ENCODE peak calls at places on chromosomes 2 and 18, in five cellular contexts. B is stomach, Z is fibroblast of lung, F is right lobe of liver, P is neural progenitor cell. E is an unnamed sample. For H3K36me3, the result is how much of the 10 kb centered on the place peaks cover.

GRCh38 chr2:11767779-11768178 is 21.3 kb downstream of the LPIN1 start:
- DNase-seq in B (no peak), Z (no peak), F (no peak), P (no peak), E (no peak)

GRCh38 chr2:170816499-170817246 is at the start of gene GAD1:
- DNase-seq in B (peak), Z (peak), F (peak), P (peak), E (peak)

GRCh38 chr2:120830096-120830830 is 94.6 kb downstream of the GLI2 start:
- DNase-seq in B (no peak), Z (no peak), F (no peak), P (no peak), E (no peak)

GRCh38 chr2:12155308-12156061 is 409.1 kb downstream of the LPIN1 start:
- DNase-seq in B (no peak), Z (peak), F (no peak), P (no peak), E (peak)

GRCh38 chr2:154449951-154450658 is 248.4 kb upstream of the KCNJ3 start:
- DNase-seq in B (no peak), Z (no peak), F (no peak), P (no peak), E (no peak)

GRCh38 chr2:12597555-12597954 is 119.2 kb upstream of the TRIB2 start:
- DNase-seq in B (no peak), Z (no peak), F (no peak), P (no peak), E (no peak)

GRCh38 chr2:27566628-27567027 is 16.2 kb upstream of the ZNF512 start:
- DNase-seq in B (no peak), Z (peak), F (no peak), P (no peak), E (peak)

GRCh38 chr2:121810959-121811853 is 55.8 kb downstream of the TSN start:
- DNase-seq in B (peak), Z (peak), F (no peak), P (peak), E (peak)

GRCh38 chr2:104289646-104290565 is 564.0 kb upstream of the POU3F3 start:
- DNase-seq in B (no peak), Z (no peak), F (no peak), P (no peak), E (no peak)

GRCh38 chr18:68699043-68699442 is 15.9 kb downstream of the TMX3 start:
- DNase-seq in B (no peak), Z (peak), F (no peak), P (no peak), E (no peak)

GRCh38 chr2:237624565-237624964 is 2.8 kb upstream of the LRRFIP1 start:
- DNase-seq in B (no peak), Z (no peak), F (no peak), P (no peak), E (no peak)

DNA sequence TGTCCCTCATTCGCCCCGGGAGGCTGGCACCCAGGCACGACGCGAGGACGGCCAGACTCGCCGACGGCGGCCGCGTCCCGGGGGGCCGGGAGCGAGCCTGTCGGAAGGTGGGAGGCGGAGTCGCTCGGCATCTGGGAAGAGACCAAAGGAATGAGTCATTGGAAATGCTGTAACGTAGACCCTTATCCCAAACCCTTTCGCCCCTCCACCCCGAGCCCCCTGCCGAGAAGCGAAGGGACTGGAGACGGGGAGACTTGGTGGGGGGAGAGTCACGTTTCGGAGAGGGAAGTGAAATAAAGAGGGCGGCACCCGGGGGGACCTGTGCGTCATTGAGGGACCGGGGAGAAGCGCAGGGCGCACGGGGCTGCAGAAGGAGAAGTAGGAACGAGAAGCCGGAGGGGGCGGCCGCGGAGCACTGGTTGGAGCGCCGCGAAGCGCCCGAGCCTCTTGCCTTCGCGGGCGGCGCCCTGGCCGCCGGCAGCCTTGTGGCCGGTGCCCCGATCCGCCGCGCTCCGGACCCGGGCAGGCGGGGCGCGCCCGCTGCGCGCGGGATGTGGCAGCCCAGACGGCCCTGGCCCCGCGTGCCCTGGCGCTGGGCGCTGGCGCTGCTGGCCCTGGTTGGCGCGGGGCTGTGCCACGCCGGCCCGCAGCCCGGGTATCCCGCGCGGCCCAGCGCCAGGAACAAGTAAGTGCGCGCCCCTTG is at the start of gene EMILIN2:
- DNase-seq in B (peak), Z (peak), F (peak), P (peak), E (peak)
- TF ChIP-seq CTCF in B (no peak), Z (no peak), F (no peak), P (no peak), E (no peak)

GRCh38 chr18:77102246-77103040 is 30.1 kb downstream of the MBP start:
- DNase-seq in B (no peak), Z (peak), F (no peak), P (no peak), E (peak)
- H3K4me3 ChIP-seq in B (peak), Z (no peak), F (no peak), P (no peak), E (no peak)

GRCh38 chr18:58253318-58253717 is 209.3 kb downstream of the NEDD4L start:
- DNase-seq in B (no peak), Z (no peak), F (no peak), P (no peak), E (no peak)
- H3K36me3 ChIP-seq in B (under half), Z (under half), F (under half), P (under half), E (under half)

DNA sequence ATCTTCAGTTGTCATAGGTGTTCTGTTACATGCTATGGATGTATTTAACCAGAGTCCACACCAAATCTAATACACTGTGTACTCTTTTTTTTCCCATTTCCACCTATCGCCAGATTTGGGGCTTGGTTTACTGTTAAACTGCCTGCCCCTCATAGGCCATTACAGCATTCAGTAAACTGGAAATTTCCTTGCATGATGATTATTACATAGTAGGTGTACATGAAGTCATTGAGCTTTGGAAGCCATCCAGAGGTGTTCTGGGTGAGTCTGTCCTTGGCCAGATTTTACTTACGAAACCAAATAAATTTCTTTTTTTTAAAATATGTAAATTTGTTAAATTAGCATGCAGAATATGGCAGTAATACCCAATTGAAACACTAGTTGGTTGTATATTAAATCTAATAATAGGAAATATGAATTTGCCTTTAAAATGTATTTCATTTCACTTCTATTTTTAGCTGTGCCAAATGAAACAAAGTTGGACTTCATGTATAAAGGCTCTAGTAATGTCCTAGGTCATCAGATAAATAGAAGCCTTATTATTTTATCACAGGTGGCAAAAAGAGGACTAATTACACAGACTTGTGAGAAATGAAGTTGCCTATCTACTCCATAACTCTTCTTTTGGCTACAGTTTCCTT is 60.7 kb downstream of the COMMD1 start:
- DNase-seq in B (no peak), Z (no peak), F (no peak), P (no peak), E (no peak)
- TF ChIP-seq CTCF in B (no peak), Z (no peak), F (no peak), P (no peak), E (no peak)

GRCh38 chr2:68057658-68058396 is 5.0 kb downstream of the C1D start:
- DNase-seq in B (no peak), Z (no peak), F (no peak), P (no peak), E (peak)
- H3K4me3 ChIP-seq in B (no peak), Z (no peak), F (no peak), P (no peak), E (no peak)

GRCh38 chr2:214740867-214741266 is 68.6 kb downstream of the BARD1 start:
- DNase-seq in B (no peak), Z (no peak), F (no peak), P (no peak), E (no peak)

GRCh38 chr2:214747992-214748391 is 61.5 kb downstream of the BARD1 start:
- DNase-seq in B (no peak), Z (no peak), F (no peak), P (no peak), E (no peak)

GRCh38 chr2:214737188-214737587 is 72.3 kb downstream of the BARD1 start:
- DNase-seq in B (no peak), Z (no peak), F (no peak), P (no peak), E (no peak)

DNA sequence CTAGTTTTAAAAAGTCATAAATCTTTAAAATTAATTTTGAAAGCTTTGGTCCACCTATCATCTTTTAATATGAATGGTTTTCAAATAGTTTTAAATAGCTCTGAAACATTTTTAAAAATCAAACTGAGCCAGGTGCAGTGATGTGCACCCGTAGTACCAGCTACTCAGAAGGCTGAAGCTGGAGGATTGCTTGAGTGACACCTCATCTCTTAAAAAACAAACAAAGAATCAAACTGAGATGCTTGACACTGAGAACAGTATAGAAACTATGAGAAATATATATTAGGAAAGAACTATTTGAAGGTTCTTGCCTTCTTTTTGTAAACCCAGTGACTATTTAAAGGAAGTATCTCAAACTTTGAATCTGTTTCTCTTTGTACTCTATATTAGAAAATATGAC is 67.4 kb downstream of the BARD1 start:
- DNase-seq in B (no peak), Z (no peak), F (no peak), P (no peak), E (no peak)
- H3K36me3 ChIP-seq in B (under half), Z (under half), F (under half), P (under half), E (under half)

DNA sequence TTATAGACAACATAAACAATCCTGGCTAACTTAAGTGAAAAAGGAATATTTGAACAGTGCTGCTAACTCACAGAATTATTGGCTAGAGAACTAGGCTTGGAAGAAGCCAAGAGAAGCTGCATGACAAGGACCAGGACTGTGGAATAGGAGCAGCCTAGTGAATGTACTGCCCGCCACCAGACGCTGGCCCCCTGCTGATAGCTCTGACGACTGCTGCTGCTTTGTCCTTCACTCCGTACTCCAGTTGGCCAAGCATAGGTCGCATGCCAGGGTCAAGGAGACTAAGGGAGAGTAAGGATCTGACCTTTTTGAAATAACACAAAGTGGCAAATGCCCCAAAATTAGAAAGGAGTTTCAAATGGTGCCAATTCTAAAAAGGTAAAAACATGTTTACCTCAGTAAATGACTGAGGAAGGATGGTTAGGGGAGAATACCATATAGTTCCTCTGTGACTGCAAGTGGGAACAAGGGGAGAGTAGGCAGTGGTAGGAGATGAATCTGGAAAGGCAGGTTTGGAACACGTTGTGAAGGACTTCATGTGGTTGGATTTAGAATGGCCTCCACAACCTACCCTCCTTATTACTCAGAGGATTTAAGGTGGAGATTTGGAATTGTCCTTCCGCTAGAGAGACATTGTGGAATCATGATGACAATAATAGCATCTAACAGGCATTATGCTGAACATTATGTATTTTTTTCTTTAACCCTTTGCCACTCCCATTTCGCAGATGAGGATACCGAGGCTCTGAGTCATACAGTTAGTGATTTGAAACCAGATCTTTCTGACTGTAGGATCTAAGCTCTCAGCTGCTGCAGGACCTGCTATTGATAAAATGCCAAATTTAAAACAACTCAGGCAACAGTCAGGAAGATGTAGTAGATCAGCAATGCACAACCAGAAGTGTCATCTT is 19.5 kb downstream of the STRADB start:
- DNase-seq in B (no peak), Z (peak), F (no peak), P (peak), E (peak)
- TF ChIP-seq CTCF in B (no peak), Z (no peak), F (no peak), P (no peak), E (no peak)

GRCh38 chr2:160076935-160077334 is 14.5 kb upstream of the PLA2R1 start:
- DNase-seq in B (no peak), Z (no peak), F (no peak), P (no peak), E (no peak)
- H3K4me3 ChIP-seq in B (no peak), Z (no peak), F (no peak), P (no peak), E (no peak)

DNA sequence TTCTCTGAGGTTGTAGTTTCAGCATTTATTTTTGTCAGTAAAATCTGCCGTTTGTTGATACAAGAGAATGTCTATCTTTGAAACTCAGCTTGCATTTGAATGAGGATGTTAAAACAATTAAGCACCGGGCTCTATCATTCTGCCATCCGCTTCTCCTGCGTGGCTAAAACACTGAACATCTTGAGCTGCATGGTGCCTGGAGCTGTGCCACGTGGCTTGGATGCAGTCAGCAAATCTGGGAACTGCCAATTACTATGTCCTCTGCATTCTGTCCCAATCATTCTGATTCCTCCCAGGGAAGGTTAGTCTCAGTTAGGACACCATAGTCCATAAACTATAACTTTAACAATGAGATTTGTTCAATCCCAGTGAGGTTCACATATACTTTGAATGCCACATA is 598.4 kb downstream of the FBXO15 start:
- DNase-seq in B (no peak), Z (peak), F (no peak), P (no peak), E (no peak)
- H3K36me3 ChIP-seq in B (under half), Z (under half), F (under half), P (under half), E (under half)

DNA sequence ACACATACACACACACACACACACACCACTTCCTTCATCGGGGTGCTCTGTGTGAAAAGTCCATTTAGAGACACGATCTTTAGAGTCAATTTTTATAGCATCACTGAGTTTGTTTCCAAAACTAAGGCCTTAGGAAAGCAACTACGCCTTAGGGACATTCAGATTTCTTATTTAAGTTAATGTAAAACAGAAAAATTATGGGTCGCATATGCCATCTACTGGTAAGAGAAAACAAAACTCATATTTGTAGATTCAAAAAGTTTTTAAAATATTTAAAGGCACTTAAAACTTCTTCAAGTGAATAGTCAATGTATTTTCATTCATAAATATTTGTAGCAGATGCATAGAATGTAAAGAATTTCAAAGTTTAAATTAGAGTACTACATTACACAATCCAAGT is 166.2 kb downstream of the ATAD2B start:
- DNase-seq in B (no peak), Z (peak), F (no peak), P (no peak), E (peak)
- TF ChIP-seq CTCF in B (no peak), Z (peak), F (peak), P (peak), E (no peak)